ENCODE peak calls at places on chromosome 18, in six cellular contexts. One of them, this sample, is unnamed.

GRCh38 chr18:75267643-75268184 is 57.1 kb downstream of the TSHZ1 start:
- DNase-seq in tibial artery: no peak
- DNase-seq in sciatic nerve: no peak
- DNase-seq in frontal cortex: no peak
- DNase-seq in PC-9: no peak
- DNase-seq in colonic mucosa: no peak
- DNase-seq in this sample: no peak

GRCh38 chr18:5995626-5996025 is 100.3 kb upstream of the TMEM200C start:
- DNase-seq in tibial artery: no peak
- DNase-seq in sciatic nerve: no peak
- DNase-seq in PC-9: no peak
- DNase-seq in colonic mucosa: no peak
- DNase-seq in frontal cortex: no peak
- DNase-seq in this sample: no peak

GRCh38 chr18:74498712-74499629 is 2.8 kb downstream of the CNDP2 start:
- DNase-seq in tibial artery: peak; percentile 67
- DNase-seq in PC-9: peak; percentile 11
- DNase-seq in sciatic nerve: peak; percentile 69
- DNase-seq in frontal cortex: no peak
- DNase-seq in colonic mucosa: peak; percentile 59
- DNase-seq in this sample: peak; percentile 61

GRCh38 chr18:13915973-13916372 is 637 bp upstream of the MC2R start:
- DNase-seq in sciatic nerve: no peak
- DNase-seq in tibial artery: no peak
- DNase-seq in PC-9: no peak
- DNase-seq in colonic mucosa: no peak
- DNase-seq in frontal cortex: no peak
- DNase-seq in this sample: no peak

GRCh38 chr18:68738572-68738971 is 23.7 kb upstream of the TMX3 start:
- DNase-seq in PC-9: no peak
- DNase-seq in frontal cortex: no peak
- DNase-seq in tibial artery: no peak
- DNase-seq in sciatic nerve: no peak
- DNase-seq in colonic mucosa: no peak
- DNase-seq in this sample: no peak

GRCh38 chr18:49757513-49758262 is 55.6 kb downstream of the ACAA2 start:
- DNase-seq in sciatic nerve: no peak
- DNase-seq in frontal cortex: no peak
- DNase-seq in tibial artery: no peak
- DNase-seq in colonic mucosa: peak; percentile 60
- DNase-seq in PC-9: no peak
- DNase-seq in this sample: no peak

GRCh38 chr18:48068916-48069445 is 138.5 kb upstream of the SMAD2 start:
- DNase-seq in frontal cortex: no peak
- DNase-seq in PC-9: no peak
- DNase-seq in tibial artery: no peak
- DNase-seq in sciatic nerve: no peak
- DNase-seq in colonic mucosa: no peak
- DNase-seq in this sample: no peak

GRCh38 chr18:7601249-7601620 is 34.1 kb downstream of the PTPRM start:
- DNase-seq in PC-9: no peak
- DNase-seq in colonic mucosa: no peak
- DNase-seq in frontal cortex: no peak
- DNase-seq in tibial artery: no peak
- DNase-seq in sciatic nerve: no peak
- DNase-seq in this sample: no peak

GRCh38 chr18:23826850-23827620 is 137.8 kb downstream of the LAMA3 start:
- DNase-seq in PC-9: no peak
- DNase-seq in colonic mucosa: no peak
- DNase-seq in sciatic nerve: no peak
- DNase-seq in frontal cortex: no peak
- DNase-seq in tibial artery: no peak
- DNase-seq in this sample: no peak

GRCh38 chr18:49476664-49477411 is 10.2 kb downstream of the C18orf32 start:
- DNase-seq in frontal cortex: no peak
- DNase-seq in PC-9: peak; percentile 8
- DNase-seq in tibial artery: no peak
- DNase-seq in colonic mucosa: no peak
- DNase-seq in sciatic nerve: no peak
- DNase-seq in this sample: no peak

GRCh38 chr18:54388203-54389142 is 30.8 kb downstream of the C18orf54 start:
- DNase-seq in colonic mucosa: peak; percentile 66
- DNase-seq in frontal cortex: no peak
- DNase-seq in tibial artery: no peak
- DNase-seq in PC-9: peak; percentile 59
- DNase-seq in sciatic nerve: no peak
- DNase-seq in this sample: no peak

GRCh38 chr18:31983020-31983419 is 35.6 kb upstream of the RNF125 start:
- DNase-seq in colonic mucosa: peak; percentile 23
- DNase-seq in frontal cortex: no peak
- DNase-seq in sciatic nerve: no peak
- DNase-seq in tibial artery: no peak
- DNase-seq in PC-9: no peak
- DNase-seq in this sample: no peak

GRCh38 chr18:72104851-72105250 is 439.3 kb downstream of the CBLN2 start:
- DNase-seq in tibial artery: no peak
- DNase-seq in sciatic nerve: no peak
- DNase-seq in frontal cortex: no peak
- DNase-seq in colonic mucosa: no peak
- DNase-seq in PC-9: no peak
- DNase-seq in this sample: no peak

GRCh38 chr18:58407649-58408407 is 221.1 kb downstream of the ALPK2 start:
- DNase-seq in tibial artery: peak; percentile 12
- DNase-seq in sciatic nerve: no peak
- DNase-seq in PC-9: no peak
- DNase-seq in frontal cortex: no peak
- DNase-seq in colonic mucosa: no peak
- DNase-seq in this sample: no peak

GRCh38 chr18:70132999-70133398 is 72.5 kb downstream of the RTTN start:
- DNase-seq in tibial artery: peak; percentile 63
- DNase-seq in sciatic nerve: no peak
- DNase-seq in PC-9: no peak
- DNase-seq in frontal cortex: no peak
- DNase-seq in colonic mucosa: no peak
- DNase-seq in this sample: no peak

GRCh38 chr18:75036941-75037516 is 171.9 kb downstream of the PTGR3 start:
- DNase-seq in colonic mucosa: no peak
- DNase-seq in frontal cortex: no peak
- DNase-seq in PC-9: no peak
- DNase-seq in tibial artery: no peak
- DNase-seq in sciatic nerve: no peak
- DNase-seq in this sample: no peak

GRCh38 chr18:55401638-55402191 is 186.3 kb downstream of the TCF4 start:
- DNase-seq in sciatic nerve: no peak
- DNase-seq in tibial artery: no peak
- DNase-seq in PC-9: no peak
- DNase-seq in colonic mucosa: no peak
- DNase-seq in frontal cortex: no peak
- DNase-seq in this sample: no peak

GRCh38 chr18:48754993-48755473 is 195.7 kb downstream of the SMAD7 start:
- DNase-seq in tibial artery: no peak
- DNase-seq in PC-9: no peak
- DNase-seq in frontal cortex: no peak
- DNase-seq in sciatic nerve: no peak
- DNase-seq in colonic mucosa: no peak
- DNase-seq in this sample: no peak

GRCh38 chr18:685438-685837 is 27.0 kb downstream of the ENOSF1 start:
- DNase-seq in PC-9: no peak
- DNase-seq in frontal cortex: no peak
- DNase-seq in tibial artery: no peak
- DNase-seq in colonic mucosa: no peak
- DNase-seq in sciatic nerve: no peak
- DNase-seq in this sample: no peak